ENCODE peak calls at places on chromosomes 11 and 22, in four cellular contexts. X, D, B and I are unnamed samples.

GRCh38 chr22:41367680-41368542 is 13.8 kb upstream of the TEF start:
- DNase-seq in X (no peak), D (peak; percentile 49), B (no peak), I (no peak)

GRCh38 chr11:58941838-58942237 is 2.5 kb downstream of the GLYATL1 start:
- DNase-seq in X (no peak), D (no peak), B (no peak), I (no peak)

GRCh38 chr11:73249858-73250773 is 22.0 kb upstream of the P2RY6 start:
- DNase-seq in X (no peak), D (no peak), B (no peak), I (no peak)

GRCh38 chr11:132114743-132115142 is 744.3 kb downstream of the NTM start:
- DNase-seq in X (no peak), D (no peak), B (no peak), I (no peak)

GRCh38 chr11:19060629-19061028 is at the start of gene MRGPRX2:
- DNase-seq in X (peak; percentile 10), D (no peak), B (no peak), I (no peak)

GRCh38 chr11:85590848-85591483 is 36.2 kb downstream of the DLG2 start:
- DNase-seq in X (no peak), D (peak; percentile 33), B (peak; percentile 22), I (peak; percentile 4)

GRCh38 chr11:2522636-2523255 is 77.9 kb downstream of the KCNQ1 start:
- DNase-seq in X (no peak), D (no peak), B (no peak), I (no peak)

GRCh38 chr11:30171661-30172060 is 59.2 kb upstream of the FSHB start:
- DNase-seq in X (no peak), D (no peak), B (no peak), I (no peak)

GRCh38 chr22:29310065-29310862 is 3.8 kb downstream of the GAS2L1 start:
- DNase-seq in X (no peak), D (no peak), B (no peak), I (no peak)

GRCh38 chr22:33746501-33746928 is 173.8 kb downstream of the LARGE1 start:
- DNase-seq in X (no peak), D (no peak), B (no peak), I (no peak)

GRCh38 chr11:108511851-108512474 is 13.8 kb upstream of the POGLUT3 start:
- DNase-seq in X (no peak), D (peak; percentile 87), B (no peak), I (peak; percentile 91)

GRCh38 chr11:47768090-47768620 is 1.0 kb upstream of the FNBP4 start:
- DNase-seq in X (peak; percentile 94), D (peak; percentile 63), B (peak; percentile 17), I (peak; percentile 28)

GRCh38 chr11:124483422-124483821 is 37.9 kb upstream of the OR8B8 start:
- DNase-seq in X (no peak), D (no peak), B (no peak), I (no peak)

GRCh38 chr11:97364047-97364446 is 974.2 kb downstream of the JRKL start:
- DNase-seq in X (peak; percentile 26), D (peak; percentile 49), B (no peak), I (no peak)

GRCh38 chr11:35740061-35740824 is 77.7 kb downstream of the TRIM44 start:
- DNase-seq in X (no peak), D (no peak), B (no peak), I (no peak)

GRCh38 chr11:8928981-8929615 is 3.6 kb downstream of the C11orf16 start:
- DNase-seq in X (no peak), D (peak; percentile 30), B (no peak), I (no peak)

GRCh38 chr11:117857734-117858369 is 18.6 kb downstream of the FXYD6 start:
- DNase-seq in X (no peak), D (no peak), B (no peak), I (no peak)

DNA sequence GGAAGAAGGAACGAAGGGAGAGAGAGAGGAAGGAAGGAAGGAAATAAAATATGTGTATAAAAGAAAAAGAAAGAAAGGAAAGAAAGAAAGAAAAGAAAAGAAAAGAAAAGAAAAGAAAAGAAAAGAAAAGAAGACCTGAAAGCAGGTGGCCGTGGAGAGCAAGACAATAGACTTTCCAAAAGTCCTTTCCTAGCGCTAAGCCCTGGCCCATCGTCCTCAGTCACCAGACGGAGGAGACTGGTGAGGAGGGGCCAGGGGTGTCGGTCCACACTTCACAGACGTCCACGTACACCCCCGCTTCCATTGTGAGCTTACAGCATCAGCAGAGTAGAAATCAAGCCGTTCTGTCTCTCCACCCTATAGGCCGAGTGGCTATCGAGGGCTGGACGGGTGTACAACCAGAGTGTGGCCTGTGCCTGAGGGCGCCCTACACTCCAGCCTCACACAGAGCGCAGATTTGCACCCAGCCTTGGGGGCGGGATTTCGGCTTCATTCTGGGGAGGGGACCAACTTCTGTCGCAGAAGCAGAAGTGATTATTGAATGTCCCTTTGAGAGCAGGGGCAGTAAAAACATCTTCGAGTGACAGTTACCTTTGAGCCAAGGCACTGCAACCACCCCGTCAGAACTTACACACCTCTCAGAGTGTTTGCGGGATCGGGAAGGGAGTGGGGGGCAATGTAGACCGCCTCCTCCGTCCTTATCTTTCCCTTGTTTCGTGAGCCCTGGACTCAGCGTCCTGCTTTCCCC is 2.0 kb upstream of the BSX start:
- DNase-seq in X (no peak), D (no peak), B (no peak), I (no peak)
- H3K4me3 ChIP-seq in X (peak overlapping the region; percentile 39), D (peak overlapping the region; percentile 69), B (peak overlapping the region; percentile 74), I (peak overlapping the region; percentile 50)

GRCh38 chr11:16883179-16883578 is 131.0 kb downstream of the PLEKHA7 start:
- DNase-seq in X (peak; percentile 18), D (no peak), B (no peak), I (no peak)
- TF ChIP-seq CTCF in X (no peak), D (no peak), B (peak; percentile 44), I (no peak)

GRCh38 chr11:64892838-64893193 is 14.4 kb upstream of the EHD1 start:
- DNase-seq in X (no peak), D (no peak), B (no peak), I (no peak)

GRCh38 chr11:64890084-64890944 is 11.9 kb upstream of the EHD1 start:
- DNase-seq in X (no peak), D (no peak), B (no peak), I (no peak)

GRCh38 chr11:64892411-64892831 is 14.0 kb upstream of the EHD1 start:
- DNase-seq in X (no peak), D (no peak), B (no peak), I (no peak)

GRCh38 chr11:64891880-64892279 is 13.5 kb upstream of the EHD1 start:
- DNase-seq in X (no peak), D (no peak), B (no peak), I (no peak)

DNA sequence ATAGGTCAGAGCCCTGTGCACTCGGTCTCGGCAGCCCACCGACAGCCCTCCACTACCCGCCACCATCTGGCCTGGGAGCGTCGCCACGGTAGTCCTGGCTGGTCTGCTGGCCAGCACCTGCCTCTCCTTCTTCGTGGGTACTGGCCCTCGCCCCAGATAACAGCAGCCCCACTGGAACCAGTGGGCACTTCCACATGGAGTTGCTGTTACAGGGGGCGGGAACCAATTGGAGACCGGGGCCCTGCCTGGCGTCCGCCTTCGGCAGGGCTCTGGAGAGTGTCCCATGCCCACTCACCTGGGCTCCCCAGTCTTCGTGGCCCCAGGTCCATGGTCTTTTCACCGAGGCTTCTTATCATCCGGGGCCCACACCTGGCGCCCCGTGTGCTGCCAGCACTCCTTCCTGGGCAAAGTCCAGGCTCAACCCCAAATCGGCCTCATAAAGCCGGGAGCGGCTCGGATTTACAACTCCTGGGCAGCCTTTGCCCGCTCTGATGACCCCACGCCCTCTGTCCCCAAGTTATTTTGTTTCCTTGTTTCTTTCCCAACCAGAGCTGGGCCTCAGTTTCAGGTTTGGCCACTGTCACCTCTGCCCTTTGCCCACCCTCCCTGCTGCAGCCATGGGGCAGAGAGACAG is 12.9 kb upstream of the EHD1 start:
- DNase-seq in X (no peak), D (no peak), B (no peak), I (no peak)
- H3K36me3 ChIP-seq in X (peaks cover 4% of the 10 kb centered on the region), D (peaks cover 4% of the 10 kb centered on the region), B (no peaks in the 10 kb centered on the region), I (no peaks in the 10 kb centered on the region)

GRCh38 chr22:50300620-50301257 is 6.7 kb downstream of the PLXNB2 start:
- DNase-seq in X (no peak), D (no peak), B (no peak), I (no peak)

GRCh38 chr22:50297510-50298265 is 9.8 kb downstream of the PLXNB2 start:
- DNase-seq in X (no peak), D (no peak), B (no peak), I (no peak)

GRCh38 chr22:50298266-50298637 is 9.2 kb downstream of the PLXNB2 start:
- DNase-seq in X (no peak), D (no peak), B (no peak), I (no peak)

GRCh38 chr22:50299724-50300619 is 7.5 kb downstream of the PLXNB2 start:
- DNase-seq in X (no peak), D (no peak), B (no peak), I (no peak)

DNA sequence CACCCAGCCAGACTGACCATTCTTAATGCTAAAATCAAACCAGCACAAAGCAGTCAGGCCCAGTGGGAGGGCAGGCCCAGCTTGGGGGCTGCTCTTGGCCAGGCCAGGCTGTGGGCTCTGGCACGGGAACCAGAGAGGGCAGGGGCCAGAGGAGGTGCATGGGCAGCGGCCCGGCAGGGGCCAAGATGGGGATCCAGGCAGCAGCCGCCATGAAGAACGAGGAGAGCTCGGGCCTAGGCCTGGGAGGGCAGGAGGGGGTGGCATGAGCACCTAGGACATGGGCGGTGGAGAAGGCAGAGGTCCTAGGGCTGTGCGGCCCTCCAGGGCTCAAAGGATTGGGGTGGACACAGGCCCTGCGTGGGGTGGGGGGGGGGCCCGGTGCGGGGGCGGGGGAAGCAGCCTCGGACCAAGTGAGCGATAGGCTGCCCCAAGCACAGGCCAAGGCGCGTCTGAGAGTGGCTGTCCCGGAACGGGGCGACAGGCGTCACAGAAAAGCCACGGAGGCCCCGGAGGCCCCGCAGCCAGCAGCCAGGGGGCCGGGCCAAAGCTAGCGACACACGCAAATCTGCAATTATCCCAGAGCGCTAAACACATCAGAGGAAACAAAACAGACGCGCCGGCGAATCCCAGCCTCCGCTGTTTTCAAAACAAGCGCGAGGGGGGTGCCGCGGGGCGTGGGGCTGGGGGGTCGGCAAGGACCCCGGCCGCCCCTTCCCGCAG is 8.3 kb downstream of the PLXNB2 start:
- DNase-seq in X (no peak), D (no peak), B (no peak), I (no peak)
- H3K4me3 ChIP-seq in X (no peak overlapping the region), D (no peak overlapping the region), B (peak overlapping the region; percentile 31), I (no peak overlapping the region)

GRCh38 chr11:26333906-26334305 is 2.0 kb downstream of the ANO3 start:
- DNase-seq in X (no peak), D (no peak), B (no peak), I (no peak)

GRCh38 chr11:26330255-26330654 is 1.7 kb upstream of the ANO3 start:
- DNase-seq in X (no peak), D (no peak), B (no peak), I (no peak)

GRCh38 chr11:26332572-26332915 is 614 bp downstream of the ANO3 start:
- DNase-seq in X (no peak), D (peak; percentile 6), B (no peak), I (no peak)

GRCh38 chr11:26335903-26336302 is 4.0 kb downstream of the ANO3 start:
- DNase-seq in X (no peak), D (no peak), B (no peak), I (no peak)

DNA sequence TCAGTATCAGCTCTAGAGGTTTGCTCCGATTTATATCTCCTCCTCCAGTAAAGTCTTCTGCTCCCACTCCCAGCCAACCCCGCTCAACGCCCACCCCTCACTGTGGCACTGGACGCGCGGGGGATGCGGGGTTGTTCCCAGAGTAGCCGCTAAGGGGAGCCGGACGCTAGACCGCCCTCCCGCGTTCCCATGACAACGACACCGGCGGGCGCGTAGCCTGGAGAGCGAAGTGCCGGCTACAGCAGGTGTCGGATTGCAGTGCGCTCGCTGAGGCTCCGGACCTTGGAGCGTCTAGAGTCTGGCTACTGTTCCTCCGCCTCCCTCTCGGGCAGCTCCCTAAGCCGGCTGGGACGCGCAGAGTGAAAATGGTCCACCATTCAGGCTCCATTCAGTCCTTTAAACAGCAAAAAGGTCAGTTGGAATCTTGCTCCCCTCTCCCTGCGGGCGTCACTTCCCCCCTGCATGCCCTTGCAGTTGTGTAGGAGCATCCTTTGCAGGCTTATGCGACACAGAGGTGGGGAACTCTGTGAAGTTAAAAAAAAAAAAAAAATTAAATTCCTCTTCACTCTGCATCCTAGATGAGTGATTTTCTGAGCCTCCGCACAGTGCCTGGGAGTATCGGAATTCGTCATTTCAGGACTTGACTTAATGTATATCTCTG is at the start of gene ANO3:
- DNase-seq in X (peak; percentile 65), D (peak; percentile 77), B (no peak), I (peak; percentile 67)
- TF ChIP-seq CTCF in X (peak; percentile 79), D (peak; percentile 34), B (peak; percentile 74), I (peak; percentile 86)